ENCODE peak calls at places on chromosomes 2 and 18, in four cellular contexts. G is mesenchymal stem cell, C is neuronal stem cell, E is H9. W is an unnamed sample.

GRCh38 chr2:205660521-205661124 is 21.7 kb upstream of the NRP2 start:
- DNase-seq in G (peak; percentile 93), C (no peak), E (no peak), W (peak; percentile 98)

GRCh38 chr18:23243178-23243577 is 107.9 kb downstream of the CABLES1 start:
- DNase-seq in G (no peak), C (no peak), E (peak; percentile 62), W (no peak)

GRCh38 chr2:18986046-18986445 is 372.4 kb downstream of the OSR1 start:
- DNase-seq in G (no peak), C (no peak), E (no peak), W (no peak)

GRCh38 chr2:15795426-15795825 is 144.9 kb upstream of the MYCN start:
- DNase-seq in G (no peak), C (no peak), E (no peak), W (no peak)

GRCh38 chr18:78903436-78904178 is 76.0 kb upstream of the SALL3 start:
- DNase-seq in G (no peak), C (no peak), E (no peak), W (no peak)

GRCh38 chr2:66437055-66437454 is 2.1 kb downstream of the MEIS1 start:
- DNase-seq in G (peak; percentile 36), C (no peak), E (no peak), W (no peak)

GRCh38 chr18:35141567-35142269 is 99.1 kb upstream of the ZNF397 start:
- DNase-seq in G (no peak), C (no peak), E (no peak), W (no peak)

GRCh38 chr2:137357641-137358040 is 592.3 kb downstream of the THSD7B start:
- DNase-seq in G (no peak), C (no peak), E (no peak), W (no peak)

GRCh38 chr2:121699421-121700328 is 37.0 kb downstream of the NIFK start:
- DNase-seq in G (peak; percentile 84), C (no peak), E (no peak), W (peak; percentile 84)

GRCh38 chr2:69797235-69797634 is 32.2 kb upstream of the GMCL1 start:
- DNase-seq in G (no peak), C (no peak), E (no peak), W (no peak)

GRCh38 chr2:69796199-69796598 is 33.3 kb upstream of the GMCL1 start:
- DNase-seq in G (no peak), C (no peak), E (no peak), W (no peak)

GRCh38 chr2:69798909-69799526 is 30.4 kb upstream of the GMCL1 start:
- DNase-seq in G (peak; percentile 72), C (no peak), E (no peak), W (peak; percentile 84)

GRCh38 chr2:69798466-69798908 is 31.0 kb upstream of the GMCL1 start:
- DNase-seq in G (peak; percentile 62), C (no peak), E (no peak), W (peak; percentile 24)

DNA sequence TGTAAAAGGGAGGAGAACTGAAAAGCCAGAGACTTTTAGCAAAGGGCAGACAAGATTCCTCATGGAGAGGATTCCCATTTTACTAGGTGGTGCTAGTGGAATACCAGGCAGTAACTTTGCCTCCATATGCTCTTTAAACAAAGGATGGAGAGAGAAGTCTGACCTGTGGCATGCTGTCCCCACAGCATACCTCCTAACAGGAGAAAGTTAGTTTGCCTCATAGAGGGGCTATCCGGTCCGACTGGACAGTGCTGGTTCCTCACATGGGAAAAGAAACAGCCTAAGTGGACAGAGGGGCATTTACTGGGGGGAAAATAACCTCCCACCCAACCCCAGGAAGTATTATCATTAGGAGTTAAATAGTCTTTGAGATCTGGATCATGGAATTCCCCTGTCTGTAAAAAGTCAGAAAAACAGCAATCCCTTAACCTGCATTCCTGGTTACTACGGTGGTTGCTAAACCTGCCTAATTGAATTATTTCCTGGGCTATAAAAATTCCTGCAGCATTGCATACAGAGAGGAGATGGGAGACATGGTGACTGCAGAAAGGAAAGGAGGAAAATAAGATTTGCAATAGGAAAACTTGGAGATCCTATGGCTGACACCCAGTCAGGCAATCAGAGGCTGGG is 31.5 kb upstream of the GMCL1 start:
- DNase-seq in G (peak; percentile 33), C (no peak), E (no peak), W (no peak)
- H4K91ac ChIP-seq in G (no peak overlapping the region), C (no peak overlapping the region), E (no peak overlapping the region), W (no peak overlapping the region)

GRCh38 chr2:118844261-118845004 is 3.0 kb downstream of the EN1 start:
- DNase-seq in G (no peak), C (no peak), E (peak; percentile 52), W (no peak)

GRCh38 chr2:118845005-118845842 is 2.2 kb downstream of the EN1 start:
- DNase-seq in G (no peak), C (peak; percentile 37), E (peak; percentile 42), W (no peak)

GRCh38 chr2:118847447-118848172 is at the start of gene EN1:
- DNase-seq in G (no peak), C (peak; percentile 54), E (peak; percentile 90), W (peak; percentile 8)

GRCh38 chr2:118846667-118847446 is 591 bp downstream of the EN1 start:
- DNase-seq in G (no peak), C (peak; percentile 36), E (peak; percentile 45), W (no peak)

GRCh38 chr2:118845843-118846666 is 1.4 kb downstream of the EN1 start:
- DNase-seq in G (no peak), C (peak; percentile 24), E (peak; percentile 32), W (no peak)
- H2AFZ ChIP-seq in G (no peak overlapping the region), C (peak overlapping the region; percentile 49), E (no peak overlapping the region), W (no peak overlapping the region)

GRCh38 chr18:48951448-48952286 is 902 bp upstream of the SMAD7 start:
- DNase-seq in G (peak; percentile 94), C (peak; percentile 84), E (peak; percentile 90), W (peak; percentile 86)

GRCh38 chr18:48950536-48951447 is at the start of gene SMAD7:
- DNase-seq in G (peak; percentile 47), C (no peak), E (peak; percentile 22), W (no peak)

GRCh38 chr18:48953096-48953706 is 2.4 kb upstream of the SMAD7 start:
- DNase-seq in G (no peak), C (no peak), E (peak; percentile 25), W (no peak)

GRCh38 chr18:48954837-48955527 is 4.2 kb upstream of the SMAD7 start:
- DNase-seq in G (no peak), C (no peak), E (peak; percentile 23), W (no peak)

DNA sequence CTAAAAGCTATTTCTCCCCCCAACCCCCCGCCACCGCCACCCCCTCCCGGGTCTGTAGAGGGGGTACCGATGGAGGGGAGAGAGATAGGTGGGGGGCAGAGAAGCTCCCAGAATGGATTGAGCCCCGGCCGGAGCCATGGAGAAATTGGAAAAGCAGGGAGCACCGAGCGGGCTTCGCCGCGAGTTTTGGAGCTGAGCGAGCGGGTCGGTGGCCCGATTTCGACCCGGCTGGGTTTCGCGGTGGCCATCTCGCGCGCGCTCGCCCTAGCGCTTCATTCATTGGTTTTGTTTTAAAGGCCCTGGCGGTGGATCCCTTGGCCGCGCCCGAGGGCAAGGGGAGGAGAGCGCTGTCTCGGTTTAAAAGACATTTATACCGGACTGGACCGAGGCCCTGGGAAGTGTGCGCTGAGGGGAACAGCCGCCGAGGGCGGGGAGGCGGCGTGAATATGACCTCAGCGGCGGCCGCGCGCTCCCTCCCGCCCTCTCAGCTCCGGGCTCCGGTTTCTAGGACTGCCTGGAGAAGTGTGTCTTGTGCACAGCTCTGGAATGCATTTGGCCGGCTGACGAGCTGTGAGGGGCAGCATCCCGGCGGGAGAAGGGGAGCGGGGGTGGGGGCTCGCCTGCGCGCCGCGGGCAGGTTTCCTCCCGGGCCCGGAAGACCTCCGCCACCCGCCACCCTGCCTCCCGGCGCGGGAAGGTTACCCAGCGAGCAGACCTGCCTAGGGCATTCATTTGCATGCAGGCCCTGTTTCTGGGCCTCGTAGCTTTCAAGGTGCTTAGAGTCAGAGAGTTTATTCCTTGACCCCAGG is 1.7 kb upstream of the SMAD7 start:
- DNase-seq in G (peak; percentile 94), C (peak; percentile 87), E (peak; percentile 84), W (peak; percentile 86)
- H4K91ac ChIP-seq in G (peak overlapping the region; percentile 87), C (no peak overlapping the region), E (no peak overlapping the region), W (peak overlapping the region; percentile 88)

GRCh38 chr2:100744589-100744988 is 75.3 kb upstream of the NPAS2 start:
- DNase-seq in G (peak; percentile 68), C (no peak), E (no peak), W (peak; percentile 65)
- H2AFZ ChIP-seq in G (no peak overlapping the region), C (no peak overlapping the region), E (no peak overlapping the region), W (peak overlapping the region; percentile 40)

DNA sequence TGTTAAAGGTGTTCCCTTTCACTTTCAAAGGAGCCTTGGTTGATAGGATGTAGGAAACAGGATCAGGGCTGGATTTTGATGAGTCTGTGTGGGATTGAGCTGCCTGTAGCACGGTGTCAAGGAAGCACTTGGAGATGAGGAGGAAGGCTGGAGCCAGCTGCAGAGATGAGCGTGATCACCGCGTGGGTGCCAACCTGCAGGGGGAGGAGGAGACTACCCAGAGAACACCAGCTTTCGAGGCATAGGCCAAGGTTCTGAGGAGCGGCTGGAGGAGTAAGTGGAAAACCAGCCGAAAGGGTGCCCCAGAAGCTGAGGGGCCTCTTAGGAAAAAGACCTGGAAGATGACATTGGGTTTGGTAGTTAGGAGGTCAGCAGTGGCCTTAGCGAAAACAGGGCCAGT is 64.2 kb downstream of the TGOLN2 start:
- DNase-seq in G (no peak), C (no peak), E (no peak), W (no peak)
- H4K91ac ChIP-seq in G (no peak overlapping the region), C (no peak overlapping the region), E (no peak overlapping the region), W (peak overlapping the region; percentile 58)

GRCh38 chr18:28690100-28690499 is 513.2 kb upstream of the CDH2 start:
- DNase-seq in G (no peak), C (no peak), E (no peak), W (no peak)
- H2AFZ ChIP-seq in G (no peak overlapping the region), C (peak overlapping the region; percentile 32), E (no peak overlapping the region), W (no peak overlapping the region)

W was measured in IMR-90.